ENCODE peak calls at places on chromosomes 11 and 22, in five cellular contexts. Z is IMR-90, B is HepG2, L is A549, S is K562. C is an unnamed sample.
A peak's percentile ranks its signal among the peaks of the same experiment; 100 is the strongest.

GRCh38 chr22:46058591-46059519 is 81.9 kb upstream of the WNT7B start:
- DNase-seq in B (no peak), S (no peak), L (no peak), Z (no peak), C (no peak)

GRCh38 chr11:70387564-70387963 is 10.8 kb upstream of the CTTN start:
- DNase-seq in L (no peak), B (no peak), S (no peak), Z (no peak), C (no peak)

GRCh38 chr11:39678996-39679395 is 1780.5 kb downstream of the LRRC4C start:
- DNase-seq in S (no peak), Z (no peak), B (no peak), L (no peak), C (no peak)

GRCh38 chr11:123137496-123138270 is 57.4 kb downstream of the CLMP start:
- DNase-seq in B (no peak), Z (peak; percentile 75), L (no peak), S (no peak), C (peak; percentile 34)

GRCh38 chr11:18384157-18384641 is 10.2 kb upstream of the LDHA start:
- DNase-seq in L (peak; percentile 94), S (peak; percentile 22), Z (peak; percentile 79), B (peak; percentile 80), C (no peak)

GRCh38 chr11:47487421-47487820 is 38.5 kb upstream of the RAPSN start:
- DNase-seq in S (no peak), Z (no peak), L (no peak), B (no peak), C (no peak)

GRCh38 chr11:11486002-11486401 is 133.0 kb upstream of the CSNK2A3 start:
- DNase-seq in B (no peak), L (no peak), Z (no peak), S (no peak), C (no peak)

GRCh38 chr22:28441720-28442263 is 237.8 kb downstream of the TTC28 start:
- DNase-seq in S (no peak), L (no peak), B (peak; percentile 73), Z (no peak), C (no peak)

GRCh38 chr11:94788396-94788795 is 20.2 kb downstream of the AMOTL1 start:
- DNase-seq in B (no peak), Z (no peak), L (no peak), S (no peak), C (no peak)

GRCh38 chr11:9302448-9302847 is 11.9 kb downstream of the TMEM41B start:
- DNase-seq in L (no peak), B (no peak), Z (peak; percentile 59), S (no peak), C (no peak)

GRCh38 chr11:46845440-46845739 is 690 bp downstream of the CKAP5 start:
- DNase-seq in B (no peak), S (no peak), L (no peak), Z (no peak), C (no peak)

GRCh38 chr11:65551572-65552398 is 6.4 kb downstream of the LTBP3 start:
- DNase-seq in S (peak; percentile 46), B (peak; percentile 70), Z (peak; percentile 22), L (peak; percentile 81), C (no peak)

GRCh38 chr11:126817523-126818450 is 182.8 kb downstream of the KIRREL3 start:
- DNase-seq in L (no peak), Z (no peak), B (no peak), S (no peak), C (no peak)

GRCh38 chr11:72578051-72578450 is 96.2 kb downstream of the PDE2A start:
- DNase-seq in L (no peak), S (no peak), B (no peak), Z (no peak), C (no peak)

GRCh38 chr11:44258190-44258489 is 51.8 kb downstream of the ALX4 start:
- DNase-seq in B (no peak), L (no peak), S (no peak), Z (peak; percentile 31), C (no peak)

GRCh38 chr11:67542169-67542568 is 18.9 kb upstream of the CABP2 start:
- DNase-seq in S (no peak), Z (no peak), B (no peak), L (no peak), C (no peak)

GRCh38 chr11:67541198-67541597 is 18.0 kb upstream of the CABP2 start:
- DNase-seq in Z (no peak), S (no peak), B (no peak), L (no peak), C (no peak)

GRCh38 chr11:67544591-67545242 is 21.5 kb upstream of the CABP2 start:
- DNase-seq in B (no peak), Z (no peak), S (peak; percentile 4), L (no peak), C (no peak)

GRCh38 chr11:67543585-67543984 is 20.3 kb upstream of the CABP2 start:
- DNase-seq in S (no peak), L (no peak), B (no peak), Z (no peak), C (no peak)

DNA sequence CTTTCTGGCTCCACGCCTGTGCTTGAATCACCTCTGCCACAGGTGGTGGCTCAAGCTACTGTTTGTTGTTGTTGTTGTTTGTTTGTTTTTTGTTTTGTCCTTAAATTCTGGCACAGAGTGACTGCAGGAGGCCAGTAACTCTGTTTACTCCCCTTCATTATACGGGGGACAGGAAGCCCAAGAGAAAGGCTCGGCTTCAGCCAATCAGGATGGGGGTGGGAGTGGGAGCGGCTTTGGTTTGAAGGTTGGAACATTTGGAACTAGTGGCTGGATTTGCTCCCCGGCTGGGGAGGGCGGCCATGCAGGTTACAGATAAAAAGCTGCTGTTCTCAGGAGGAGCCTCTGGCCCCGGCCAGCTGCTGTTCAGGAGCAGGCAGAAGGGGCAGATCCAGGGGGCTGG is 19.7 kb upstream of the CABP2 start:
- DNase-seq in S (peak; percentile 11), L (no peak), Z (no peak), B (no peak), C (no peak)
- TF ChIP-seq MAFK in S (no peak), L (no peak), Z (no peak), B (no peak), C (no peak)

DNA sequence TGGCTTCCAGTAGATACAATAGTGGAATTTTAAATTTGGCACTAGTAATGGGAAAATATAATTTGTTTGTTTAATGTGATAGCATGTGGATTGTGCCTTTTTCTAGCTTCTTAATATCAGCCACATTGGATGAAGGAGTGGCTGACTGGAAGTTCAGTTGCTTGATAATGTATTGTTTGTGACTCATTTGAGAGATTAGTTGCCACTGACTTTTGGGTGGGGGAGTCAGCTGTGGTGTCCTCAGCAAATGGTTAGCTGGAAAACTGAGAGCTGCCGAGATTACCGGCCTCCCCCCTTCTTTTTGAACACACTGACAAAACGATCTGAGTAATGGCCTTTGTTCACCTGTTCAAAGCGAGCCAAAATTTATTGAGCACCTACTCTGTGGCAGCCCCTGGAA is 5.5 kb downstream of the JAM3 start:
- DNase-seq in Z (no peak), B (no peak), L (no peak), S (no peak), C (no peak)
- TF ChIP-seq MAFK in Z (no peak), B (no peak), L (no peak), S (no peak), C (no peak)

GRCh38 chr11:16587670-16588069 is 150.8 kb upstream of the C11orf58 start:
- DNase-seq in L (no peak), S (no peak), Z (no peak), B (no peak), C (no peak)
- TF ChIP-seq MAFK in L (no peak), S (no peak), Z (no peak), B (no peak), C (no peak)

GRCh38 chr11:32215157-32215556 is 124.3 kb downstream of the RCN1 start:
- DNase-seq in B (no peak), L (no peak), Z (no peak), S (no peak), C (no peak)

GRCh38 chr11:32210601-32211000 is 119.7 kb downstream of the RCN1 start:
- DNase-seq in B (no peak), S (no peak), Z (peak; percentile 33), L (peak; percentile 39), C (no peak)

DNA sequence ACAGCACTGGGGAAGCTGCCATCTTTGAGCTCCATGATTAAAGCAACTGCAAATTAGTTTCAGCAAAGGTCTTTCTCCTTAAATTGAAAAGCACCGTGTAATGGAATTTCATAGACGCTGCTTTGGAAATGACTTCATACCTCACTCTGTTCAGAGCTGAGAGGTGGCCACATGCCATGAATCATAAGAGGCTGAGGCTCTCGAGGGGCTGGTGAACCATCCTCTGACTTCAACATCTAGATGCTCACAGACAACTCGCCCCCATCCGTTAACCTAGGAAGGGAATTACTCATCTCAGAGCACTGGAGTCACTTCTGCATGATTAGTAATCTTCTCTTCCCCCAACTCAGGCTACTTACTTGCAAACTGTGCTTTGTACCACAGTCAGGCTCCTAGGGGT is 122.3 kb downstream of the RCN1 start:
- DNase-seq in L (peak; percentile 41), S (no peak), Z (peak; percentile 74), B (no peak), C (no peak)
- TF ChIP-seq MAFK in L (no peak), S (no peak), Z (no peak), B (no peak), C (no peak)

GRCh38 chr11:100353083-100353482 is 334.0 kb upstream of the ARHGAP42 start:
- DNase-seq in S (no peak), L (no peak), Z (no peak), B (no peak), C (no peak)

GRCh38 chr11:100354736-100355135 is 332.4 kb upstream of the ARHGAP42 start:
- DNase-seq in L (no peak), B (no peak), Z (no peak), S (no peak), C (no peak)

GRCh38 chr11:100356035-100356434 is 331.1 kb upstream of the ARHGAP42 start:
- DNase-seq in L (no peak), S (no peak), Z (no peak), B (no peak), C (no peak)
- TF ChIP-seq MAFK in L (no peak), S (no peak), Z (no peak), B (no peak), C (no peak)

GRCh38 chr22:44358723-44359440 is 46.1 kb upstream of the SHISAL1 start:
- DNase-seq in S (no peak), L (no peak), Z (no peak), B (no peak), C (no peak)
- TF ChIP-seq MAFK in S (no peak), L (no peak), Z (no peak), B (no peak), C (no peak)

GRCh38 chr11:27470166-27470565 is 2.4 kb downstream of the LGR4 start:
- DNase-seq in Z (no peak), S (no peak), L (no peak), B (no peak), C (no peak)

GRCh38 chr11:27473017-27473406 is 422 bp upstream of the LGR4 start:
- DNase-seq in Z (no peak), S (no peak), B (no peak), L (no peak), C (no peak)

GRCh38 chr11:27471067-27471587 is 1.5 kb downstream of the LGR4 start:
- DNase-seq in B (peak; percentile 21), L (peak; percentile 41), Z (no peak), S (no peak), C (no peak)

GRCh38 chr11:27472398-27473016 is at the start of gene LGR4:
- DNase-seq in Z (peak; percentile 90), B (peak; percentile 97), L (peak; percentile 96), S (peak; percentile 94), C (peak; percentile 97)

GRCh38 chr11:27471588-27472397 is 797 bp downstream of the LGR4 start:
- DNase-seq in L (peak; percentile 38), Z (no peak), B (no peak), S (peak; percentile 75), C (no peak)
- TF ChIP-seq MAFK in L (no peak), Z (no peak), B (no peak), S (no peak), C (no peak)

GRCh38 chr11:62921573-62922188 is 518 bp upstream of the CHRM1 start:
- DNase-seq in L (no peak), S (peak; percentile 34), B (no peak), Z (peak; percentile 17), C (no peak)
- TF ChIP-seq MAFK in L (no peak), S (no peak), B (no peak), Z (no peak), C (no peak)

C was measured in H1.